ENCODE peak calls at places on chromosomes 11 and 22, in nine cellular contexts. One of them, this sample, is unnamed.

GRCh38 chr11:129458278-129458677 is 82.6 kb downstream of the BARX2 start:
- DNase-seq in colonic mucosa: peak; percentile 57
- DNase-seq in fibroblast of mammary gland: no peak
- DNase-seq in nephron progenitor cell: no peak
- DNase-seq in bronchial epithelial cell: peak; percentile 98
- DNase-seq in body of pancreas: no peak
- DNase-seq in cardiac fibroblast: no peak
- DNase-seq in endothelial cell: no peak
- DNase-seq in AG04450: no peak
- DNase-seq in this sample: no peak

GRCh38 chr11:93221539-93221938 is 23.7 kb upstream of the SLC36A4 start:
- DNase-seq in endothelial cell: no peak
- DNase-seq in cardiac fibroblast: no peak
- DNase-seq in body of pancreas: no peak
- DNase-seq in colonic mucosa: peak; percentile 39
- DNase-seq in bronchial epithelial cell: no peak
- DNase-seq in AG04450: no peak
- DNase-seq in fibroblast of mammary gland: no peak
- DNase-seq in nephron progenitor cell: no peak
- DNase-seq in this sample: no peak

GRCh38 chr11:8905528-8906165 is 5.3 kb upstream of the AKIP1 start:
- DNase-seq in colonic mucosa: no peak
- DNase-seq in fibroblast of mammary gland: peak; percentile 90
- DNase-seq in AG04450: no peak
- DNase-seq in bronchial epithelial cell: peak; percentile 78
- DNase-seq in body of pancreas: no peak
- DNase-seq in cardiac fibroblast: peak; percentile 71
- DNase-seq in endothelial cell: no peak
- DNase-seq in nephron progenitor cell: no peak
- DNase-seq in this sample: peak; percentile 38

GRCh38 chr11:12581923-12582322 is 92.3 kb upstream of the TEAD1 start:
- DNase-seq in fibroblast of mammary gland: peak; percentile 74
- DNase-seq in AG04450: peak; percentile 38
- DNase-seq in colonic mucosa: no peak
- DNase-seq in bronchial epithelial cell: peak; percentile 83
- DNase-seq in nephron progenitor cell: no peak
- DNase-seq in endothelial cell: no peak
- DNase-seq in cardiac fibroblast: peak; percentile 71
- DNase-seq in body of pancreas: no peak
- DNase-seq in this sample: peak; percentile 37

GRCh38 chr22:28044546-28045173 is 125.6 kb upstream of the PITPNB start:
- DNase-seq in AG04450: no peak
- DNase-seq in cardiac fibroblast: no peak
- DNase-seq in nephron progenitor cell: no peak
- DNase-seq in fibroblast of mammary gland: no peak
- DNase-seq in colonic mucosa: no peak
- DNase-seq in body of pancreas: no peak
- DNase-seq in bronchial epithelial cell: no peak
- DNase-seq in endothelial cell: no peak
- DNase-seq in this sample: no peak

GRCh38 chr11:110763249-110764011 is 51.2 kb upstream of the ARHGAP20 start:
- DNase-seq in body of pancreas: peak; percentile 19
- DNase-seq in bronchial epithelial cell: no peak
- DNase-seq in nephron progenitor cell: no peak
- DNase-seq in fibroblast of mammary gland: peak; percentile 89
- DNase-seq in cardiac fibroblast: peak; percentile 57
- DNase-seq in AG04450: peak; percentile 59
- DNase-seq in endothelial cell: no peak
- DNase-seq in colonic mucosa: peak; percentile 68
- DNase-seq in this sample: peak; percentile 41

GRCh38 chr22:31253949-31254348 is 38.3 kb downstream of the PIK3IP1 start:
- DNase-seq in AG04450: no peak
- DNase-seq in nephron progenitor cell: no peak
- DNase-seq in colonic mucosa: peak; percentile 73
- DNase-seq in bronchial epithelial cell: peak; percentile 99
- DNase-seq in body of pancreas: peak; percentile 82
- DNase-seq in fibroblast of mammary gland: no peak
- DNase-seq in endothelial cell: peak; percentile 33
- DNase-seq in cardiac fibroblast: no peak
- DNase-seq in this sample: no peak

GRCh38 chr11:125938418-125938817 is 7.4 kb upstream of the VSIG10L2 start:
- DNase-seq in body of pancreas: no peak
- DNase-seq in AG04450: no peak
- DNase-seq in colonic mucosa: no peak
- DNase-seq in endothelial cell: no peak
- DNase-seq in cardiac fibroblast: no peak
- DNase-seq in fibroblast of mammary gland: no peak
- DNase-seq in bronchial epithelial cell: no peak
- DNase-seq in nephron progenitor cell: no peak
- DNase-seq in this sample: no peak

GRCh38 chr22:29765905-29766631 is 739 bp downstream of the ZMAT5 start:
- DNase-seq in nephron progenitor cell: no peak
- DNase-seq in AG04450: no peak
- DNase-seq in bronchial epithelial cell: no peak
- DNase-seq in fibroblast of mammary gland: no peak
- DNase-seq in body of pancreas: no peak
- DNase-seq in cardiac fibroblast: no peak
- DNase-seq in colonic mucosa: peak; percentile 54
- DNase-seq in endothelial cell: peak; percentile 15
- DNase-seq in this sample: no peak

GRCh38 chr11:130522284-130522961 is 74.0 kb downstream of the ADAMTS15 start:
- DNase-seq in body of pancreas: peak; percentile 65
- DNase-seq in colonic mucosa: peak; percentile 70
- DNase-seq in bronchial epithelial cell: peak; percentile 81
- DNase-seq in endothelial cell: no peak
- DNase-seq in cardiac fibroblast: peak; percentile 95
- DNase-seq in fibroblast of mammary gland: peak; percentile 95
- DNase-seq in nephron progenitor cell: peak; percentile 59
- DNase-seq in AG04450: peak; percentile 84
- DNase-seq in this sample: peak; percentile 84

GRCh38 chr11:96015911-96016565 is 92.1 kb upstream of the MTMR2 start:
- DNase-seq in bronchial epithelial cell: no peak
- DNase-seq in cardiac fibroblast: no peak
- DNase-seq in body of pancreas: no peak
- DNase-seq in endothelial cell: no peak
- DNase-seq in AG04450: no peak
- DNase-seq in colonic mucosa: no peak
- DNase-seq in nephron progenitor cell: no peak
- DNase-seq in fibroblast of mammary gland: no peak
- DNase-seq in this sample: no peak

GRCh38 chr22:35509451-35509850 is 31.2 kb upstream of the RASD2 start:
- DNase-seq in body of pancreas: no peak
- DNase-seq in endothelial cell: no peak
- DNase-seq in cardiac fibroblast: no peak
- DNase-seq in AG04450: no peak
- DNase-seq in colonic mucosa: no peak
- DNase-seq in nephron progenitor cell: no peak
- DNase-seq in bronchial epithelial cell: no peak
- DNase-seq in fibroblast of mammary gland: no peak
- DNase-seq in this sample: no peak

GRCh38 chr22:36977401-36977861 is 41.8 kb downstream of the TST start:
- DNase-seq in cardiac fibroblast: peak; percentile 31
- DNase-seq in endothelial cell: peak; percentile 59
- DNase-seq in nephron progenitor cell: peak; percentile 62
- DNase-seq in body of pancreas: peak; percentile 64
- DNase-seq in fibroblast of mammary gland: peak; percentile 7
- DNase-seq in bronchial epithelial cell: peak; percentile 8
- DNase-seq in colonic mucosa: peak; percentile 77
- DNase-seq in AG04450: no peak
- DNase-seq in this sample: no peak

GRCh38 chr22:31945478-31945815 is 1.1 kb downstream of the YWHAH start:
- DNase-seq in body of pancreas: no peak
- DNase-seq in AG04450: no peak
- DNase-seq in bronchial epithelial cell: no peak
- DNase-seq in fibroblast of mammary gland: no peak
- DNase-seq in endothelial cell: no peak
- DNase-seq in colonic mucosa: peak; percentile 33
- DNase-seq in nephron progenitor cell: no peak
- DNase-seq in cardiac fibroblast: no peak
- DNase-seq in this sample: no peak

GRCh38 chr11:68387840-68388239 is 72.7 kb upstream of the PPP6R3 start:
- DNase-seq in AG04450: no peak
- DNase-seq in colonic mucosa: no peak
- DNase-seq in cardiac fibroblast: no peak
- DNase-seq in nephron progenitor cell: no peak
- DNase-seq in fibroblast of mammary gland: no peak
- DNase-seq in body of pancreas: no peak
- DNase-seq in bronchial epithelial cell: no peak
- DNase-seq in endothelial cell: no peak
- DNase-seq in this sample: no peak

GRCh38 chr11:17611049-17611448 is 64.0 kb downstream of the OTOG start:
- DNase-seq in nephron progenitor cell: no peak
- DNase-seq in endothelial cell: no peak
- DNase-seq in fibroblast of mammary gland: no peak
- DNase-seq in colonic mucosa: no peak
- DNase-seq in AG04450: no peak
- DNase-seq in bronchial epithelial cell: no peak
- DNase-seq in body of pancreas: no peak
- DNase-seq in cardiac fibroblast: no peak
- DNase-seq in this sample: no peak

GRCh38 chr22:42410708-42411107 is 21.5 kb downstream of the NFAM1 start:
- DNase-seq in body of pancreas: no peak
- DNase-seq in bronchial epithelial cell: no peak
- DNase-seq in colonic mucosa: no peak
- DNase-seq in AG04450: no peak
- DNase-seq in cardiac fibroblast: no peak
- DNase-seq in fibroblast of mammary gland: no peak
- DNase-seq in nephron progenitor cell: no peak
- DNase-seq in endothelial cell: no peak
- DNase-seq in this sample: no peak

GRCh38 chr11:45924036-45924915 is 1.8 kb downstream of the LARGE2 start:
- DNase-seq in fibroblast of mammary gland: no peak
- DNase-seq in bronchial epithelial cell: no peak
- DNase-seq in colonic mucosa: no peak
- DNase-seq in body of pancreas: peak; percentile 11
- DNase-seq in AG04450: no peak
- DNase-seq in endothelial cell: no peak
- DNase-seq in cardiac fibroblast: no peak
- DNase-seq in nephron progenitor cell: no peak
- DNase-seq in this sample: no peak

GRCh38 chr22:46976598-46976997 is 214.1 kb downstream of the TBC1D22A start:
- DNase-seq in endothelial cell: no peak
- DNase-seq in body of pancreas: no peak
- DNase-seq in bronchial epithelial cell: no peak
- DNase-seq in AG04450: no peak
- DNase-seq in nephron progenitor cell: no peak
- DNase-seq in cardiac fibroblast: no peak
- DNase-seq in fibroblast of mammary gland: no peak
- DNase-seq in colonic mucosa: no peak
- DNase-seq in this sample: no peak
- TF ChIP-seq CTCF in endothelial cell: no peak
- TF ChIP-seq CTCF in body of pancreas: no peak
- TF ChIP-seq CTCF in bronchial epithelial cell: no peak
- TF ChIP-seq CTCF in AG04450: no peak
- TF ChIP-seq CTCF in nephron progenitor cell: no peak
- TF ChIP-seq CTCF in cardiac fibroblast: no peak
- TF ChIP-seq CTCF in fibroblast of mammary gland: no peak
- TF ChIP-seq CTCF in colonic mucosa: no peak
- TF ChIP-seq CTCF in this sample: no peak

GRCh38 chr11:47536925-47537324 is 16.0 kb downstream of the CELF1 start:
- DNase-seq in colonic mucosa: no peak
- DNase-seq in endothelial cell: no peak
- DNase-seq in fibroblast of mammary gland: no peak
- DNase-seq in nephron progenitor cell: no peak
- DNase-seq in AG04450: no peak
- DNase-seq in bronchial epithelial cell: no peak
- DNase-seq in body of pancreas: no peak
- DNase-seq in cardiac fibroblast: no peak
- DNase-seq in this sample: no peak
- TF ChIP-seq CTCF in colonic mucosa: no peak
- TF ChIP-seq CTCF in endothelial cell: no peak
- TF ChIP-seq CTCF in fibroblast of mammary gland: no peak
- TF ChIP-seq CTCF in nephron progenitor cell: no peak
- TF ChIP-seq CTCF in AG04450: no peak
- TF ChIP-seq CTCF in bronchial epithelial cell: no peak
- TF ChIP-seq CTCF in body of pancreas: no peak
- TF ChIP-seq CTCF in cardiac fibroblast: no peak
- TF ChIP-seq CTCF in this sample: no peak

GRCh38 chr11:85180528-85180927 is 446.6 kb downstream of the DLG2 start:
- DNase-seq in body of pancreas: no peak
- DNase-seq in bronchial epithelial cell: no peak
- DNase-seq in cardiac fibroblast: no peak
- DNase-seq in AG04450: no peak
- DNase-seq in colonic mucosa: no peak
- DNase-seq in endothelial cell: no peak
- DNase-seq in fibroblast of mammary gland: no peak
- DNase-seq in nephron progenitor cell: no peak
- DNase-seq in this sample: no peak

GRCh38 chr11:85187992-85188391 is 439.2 kb downstream of the DLG2 start:
- DNase-seq in colonic mucosa: no peak
- DNase-seq in cardiac fibroblast: no peak
- DNase-seq in endothelial cell: no peak
- DNase-seq in nephron progenitor cell: no peak
- DNase-seq in AG04450: no peak
- DNase-seq in body of pancreas: no peak
- DNase-seq in bronchial epithelial cell: no peak
- DNase-seq in fibroblast of mammary gland: no peak
- DNase-seq in this sample: no peak

GRCh38 chr11:85182437-85183109 is 444.6 kb downstream of the DLG2 start:
- DNase-seq in body of pancreas: no peak
- DNase-seq in endothelial cell: peak; percentile 27
- DNase-seq in fibroblast of mammary gland: peak; percentile 45
- DNase-seq in AG04450: no peak
- DNase-seq in nephron progenitor cell: peak; percentile 25
- DNase-seq in cardiac fibroblast: peak; percentile 8
- DNase-seq in colonic mucosa: no peak
- DNase-seq in bronchial epithelial cell: peak; percentile 22
- DNase-seq in this sample: peak; percentile 6
- TF ChIP-seq CTCF in body of pancreas: peak; percentile 17
- TF ChIP-seq CTCF in endothelial cell: peak; percentile 79
- TF ChIP-seq CTCF in fibroblast of mammary gland: peak; percentile 43
- TF ChIP-seq CTCF in AG04450: peak; percentile 54
- TF ChIP-seq CTCF in nephron progenitor cell: peak; percentile 66
- TF ChIP-seq CTCF in cardiac fibroblast: peak; percentile 54
- TF ChIP-seq CTCF in colonic mucosa: no peak
- TF ChIP-seq CTCF in bronchial epithelial cell: peak; percentile 45
- TF ChIP-seq CTCF in this sample: peak; percentile 55

DNA sequence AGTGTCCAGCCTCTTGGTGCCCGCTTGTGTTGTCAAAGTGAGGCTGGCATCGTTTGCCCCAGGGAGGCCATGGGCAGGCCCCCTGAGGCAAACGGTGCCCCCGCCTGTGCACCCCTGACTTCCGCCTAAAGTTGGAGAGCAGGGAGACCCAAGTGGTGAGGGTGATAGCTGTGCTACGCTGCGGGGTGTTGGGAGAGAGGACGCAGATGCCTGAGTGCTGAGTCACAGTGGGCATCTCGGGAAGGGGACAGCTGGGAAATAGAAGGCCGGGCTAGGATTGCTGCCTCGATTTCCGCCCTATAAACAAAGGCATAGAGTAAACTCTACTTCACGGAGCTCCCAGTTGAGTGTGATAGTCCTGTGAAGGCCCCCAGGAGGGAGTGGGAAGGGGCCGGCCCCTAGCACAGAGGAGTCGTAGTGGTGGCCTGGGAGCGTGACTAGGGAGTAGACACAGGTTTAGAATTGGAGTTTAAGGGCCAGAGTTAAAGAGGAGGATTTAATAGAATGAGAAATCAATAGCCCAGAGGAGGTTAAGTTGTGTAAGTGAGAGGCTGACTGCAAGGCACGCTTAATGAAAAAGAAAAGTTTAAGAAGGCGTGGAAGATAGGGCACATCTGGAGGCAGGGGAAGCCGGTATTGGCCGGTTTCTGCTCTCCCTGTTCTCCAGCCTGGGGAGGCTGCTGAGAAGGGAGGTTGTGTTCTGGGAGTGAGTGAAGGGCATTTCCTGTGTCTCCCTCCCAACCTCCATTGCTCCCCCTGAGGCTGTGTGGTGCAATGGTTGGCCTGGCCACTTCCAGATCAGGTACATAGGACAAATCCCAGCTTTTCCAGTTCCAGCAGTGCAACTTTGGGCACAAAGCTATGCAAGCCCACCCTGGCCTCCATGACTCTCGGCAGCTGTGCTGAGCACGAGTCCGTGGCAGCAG is 6.1 kb downstream of the GRIK4 start:
- DNase-seq in colonic mucosa: no peak
- DNase-seq in endothelial cell: no peak
- DNase-seq in cardiac fibroblast: peak; percentile 42
- DNase-seq in AG04450: no peak
- DNase-seq in fibroblast of mammary gland: no peak
- DNase-seq in body of pancreas: no peak
- DNase-seq in bronchial epithelial cell: no peak
- DNase-seq in nephron progenitor cell: no peak
- DNase-seq in this sample: no peak
- TF ChIP-seq CTCF in colonic mucosa: no peak
- TF ChIP-seq CTCF in endothelial cell: no peak
- TF ChIP-seq CTCF in cardiac fibroblast: no peak
- TF ChIP-seq CTCF in AG04450: peak; percentile 10
- TF ChIP-seq CTCF in fibroblast of mammary gland: no peak
- TF ChIP-seq CTCF in body of pancreas: no peak
- TF ChIP-seq CTCF in bronchial epithelial cell: no peak
- TF ChIP-seq CTCF in nephron progenitor cell: no peak
- TF ChIP-seq CTCF in this sample: no peak

This sample was measured in astrocyte of the cerebellum.